ENCODE peak calls at places on chromosomes 6 and 20, in seven cellular contexts. Y is choroid plexus epithelial cell, P is cardiac muscle cell, D is ascending aorta, E is heart right ventricle, F is A549, X is AG09309. W is an unnamed sample.

GRCh38 chr6:36177166-36177565 is 19.4 kb upstream of the BRPF3 start:
- DNase-seq in Y (peak; percentile 5), E (no peak), D (no peak), X (no peak), F (no peak), P (no peak), W (no peak)

GRCh38 chr6:56620229-56620868 is 22.3 kb downstream of the DST start:
- DNase-seq in X (no peak), F (no peak), P (no peak), Y (no peak), E (peak; percentile 9), D (no peak), W (no peak)

GRCh38 chr6:88211446-88211845 is 45.3 kb upstream of the CNR1 start:
- DNase-seq in X (no peak), P (no peak), D (no peak), E (no peak), F (no peak), Y (no peak), W (no peak)

GRCh38 chr6:113636357-113636824 is 220.8 kb upstream of the MARCKS start:
- DNase-seq in X (no peak), P (no peak), F (no peak), Y (peak; percentile 81), E (no peak), D (no peak), W (no peak)

GRCh38 chr20:44460795-44461141 is 14.9 kb upstream of the TTPAL start:
- DNase-seq in E (no peak), X (no peak), D (no peak), F (peak; percentile 49), Y (peak; percentile 66), P (peak; percentile 24), W (no peak)

GRCh38 chr6:113457156-113457555 is 400.0 kb upstream of the MARCKS start:
- DNase-seq in E (no peak), F (no peak), P (no peak), Y (peak; percentile 93), D (no peak), X (peak; percentile 96), W (no peak)

GRCh38 chr6:75794351-75794846 is 45.4 kb downstream of the MYO6 start:
- DNase-seq in E (no peak), D (no peak), X (no peak), F (no peak), P (no peak), Y (no peak), W (no peak)

GRCh38 chr6:55916188-55916587 is 40.8 kb upstream of the BMP5 start:
- DNase-seq in Y (peak; percentile 62), P (no peak), F (no peak), X (no peak), D (no peak), E (no peak), W (no peak)

GRCh38 chr20:61654726-61655125 is 402.7 kb downstream of the CDH4 start:
- DNase-seq in F (no peak), D (no peak), Y (no peak), X (no peak), E (no peak), P (no peak), W (no peak)

GRCh38 chr20:13022401-13023170 is 13.8 kb downstream of the SPTLC3 start:
- DNase-seq in E (no peak), Y (peak; percentile 84), F (no peak), P (no peak), X (peak; percentile 17), D (no peak), W (no peak)

GRCh38 chr6:28896505-28897392 is 27.0 kb downstream of the TRIM27 start:
- DNase-seq in P (peak; percentile 74), F (peak; percentile 69), E (peak; percentile 55), D (no peak), Y (peak; percentile 71), X (no peak), W (peak; percentile 43)

GRCh38 chr6:139881728-139882211 is 507.3 kb upstream of the CITED2 start:
- DNase-seq in D (no peak), X (no peak), P (peak; percentile 47), F (peak; percentile 13), Y (peak; percentile 70), E (peak; percentile 15), W (no peak)

GRCh38 chr20:62274332-62275262 is 28.2 kb upstream of the ADRM1 start:
- DNase-seq in F (no peak), E (no peak), P (no peak), Y (peak; percentile 60), D (no peak), X (no peak), W (no peak)

GRCh38 chr6:98946877-98947410 is 802 bp downstream of the FBXL4 start:
- DNase-seq in P (no peak), E (peak; percentile 7), X (no peak), D (no peak), F (no peak), Y (peak; percentile 28), W (no peak)

GRCh38 chr6:122947355-122947754 is 48.7 kb upstream of the CLVS2 start:
- DNase-seq in X (no peak), D (no peak), E (no peak), P (peak; percentile 58), Y (peak; percentile 47), F (peak; percentile 0), W (no peak)

GRCh38 chr6:18389479-18389878 is 2.3 kb downstream of the RNF144B start:
- DNase-seq in Y (peak; percentile 50), P (no peak), F (no peak), E (no peak), X (peak; percentile 28), D (no peak), W (no peak)

GRCh38 chr6:15602144-15602543 is 60.7 kb downstream of the DTNBP1 start:
- DNase-seq in P (no peak), F (no peak), D (no peak), X (no peak), Y (no peak), E (no peak), W (no peak)

GRCh38 chr6:3911130-3911529 is 62.0 kb downstream of the FAM50B start:
- DNase-seq in P (no peak), Y (no peak), F (no peak), D (no peak), E (no peak), X (no peak), W (no peak)
- H3K4me3 ChIP-seq in P (no peak overlapping the region), Y (no peak overlapping the region), F (peak overlapping the region; percentile 17), D (peak overlapping the region; percentile 38), E (no peak overlapping the region), X (no peak overlapping the region), W (no peak overlapping the region)

DNA sequence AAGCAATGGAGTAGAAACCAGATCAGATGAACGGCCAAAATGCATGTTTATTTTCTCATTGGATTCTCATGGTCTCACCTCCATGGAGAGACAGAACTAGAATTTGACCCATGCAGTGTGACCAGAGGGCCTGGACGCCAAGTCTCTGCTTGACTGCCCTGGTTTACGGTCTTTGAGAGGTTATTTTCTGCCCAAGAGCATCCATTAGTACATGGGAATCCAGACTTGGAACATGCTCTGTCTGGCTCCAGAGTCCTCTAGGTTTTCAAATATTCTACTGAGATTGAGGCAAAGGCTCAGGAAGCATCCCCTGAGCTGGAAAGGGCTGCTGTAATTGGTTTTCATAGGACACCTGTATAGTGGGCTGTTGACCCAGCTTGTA is 45.4 kb upstream of the UST start:
- DNase-seq in D (no peak), Y (no peak), E (no peak), P (no peak), X (no peak), F (no peak), W (no peak)
- H3K4me3 ChIP-seq in D (peak overlapping the region; percentile 53), Y (peak overlapping the region; percentile 44), E (no peak overlapping the region), P (no peak overlapping the region), X (no peak overlapping the region), F (peak overlapping the region; percentile 30), W (no peak overlapping the region)

GRCh38 chr6:156884306-156884705 is 107.1 kb downstream of the ARID1B start:
- DNase-seq in E (no peak), D (no peak), P (no peak), X (no peak), Y (no peak), F (no peak), W (no peak)

GRCh38 chr6:156883497-156884252 is 106.5 kb downstream of the ARID1B start:
- DNase-seq in X (no peak), E (no peak), Y (no peak), F (no peak), D (no peak), P (no peak), W (no peak)

GRCh38 chr6:156886409-156886808 is 109.2 kb downstream of the ARID1B start:
- DNase-seq in D (no peak), X (no peak), E (peak; percentile 60), Y (peak; percentile 24), P (no peak), F (no peak), W (no peak)

GRCh38 chr6:156887623-156888269 is 110.6 kb downstream of the ARID1B start:
- DNase-seq in F (no peak), X (no peak), E (no peak), Y (no peak), P (no peak), D (no peak), W (no peak)

GRCh38 chr6:156885562-156885961 is 108.4 kb downstream of the ARID1B start:
- DNase-seq in X (no peak), P (no peak), F (no peak), D (no peak), E (no peak), Y (no peak), W (no peak)
- H3K4me3 ChIP-seq in X (no peak overlapping the region), P (no peak overlapping the region), F (no peak overlapping the region), D (no peak overlapping the region), E (no peak overlapping the region), Y (no peak overlapping the region), W (no peak overlapping the region)

GRCh38 chr6:108800510-108800909 is 47.7 kb upstream of the ARMC2 start:
- DNase-seq in P (no peak), E (no peak), Y (no peak), D (no peak), X (peak; percentile 51), F (no peak), W (no peak)
- H3K4me3 ChIP-seq in P (no peak overlapping the region), E (no peak overlapping the region), Y (no peak overlapping the region), D (no peak overlapping the region), X (no peak overlapping the region), F (no peak overlapping the region), W (no peak overlapping the region)

W was measured in lower leg skin.